ENCODE peak calls at places on chromosome 5, in five cellular contexts. T is ovary, Z is OCI-LY7, H is colonic mucosa, U is GM23338. V is an unnamed sample.

GRCh38 chr5:142012186-142012785 is 541 bp downstream of the GNPDA1 start:
- DNase-seq in T (peak; percentile 50), Z (peak; percentile 76), H (peak; percentile 76), U (peak; percentile 81), V (peak; percentile 30)

GRCh38 chr5:136182618-136183017 is 10.3 kb downstream of the SMIM32 start:
- DNase-seq in T (no peak), Z (no peak), H (no peak), U (no peak), V (no peak)

GRCh38 chr5:127899214-127899610 is 184.4 kb upstream of the SLC12A2 start:
- DNase-seq in T (no peak), Z (no peak), H (no peak), U (no peak), V (no peak)

GRCh38 chr5:54390015-54390414 is 65.5 kb upstream of the HSPB3 start:
- DNase-seq in T (no peak), Z (no peak), H (peak; percentile 53), U (no peak), V (no peak)

GRCh38 chr5:82942083-82942881 is 134.9 kb downstream of the TMEM167A start:
- DNase-seq in T (no peak), Z (no peak), H (no peak), U (no peak), V (no peak)

GRCh38 chr5:142463880-142464279 is 139.1 kb upstream of the SPRY4 start:
- DNase-seq in T (no peak), Z (no peak), H (no peak), U (no peak), V (no peak)

GRCh38 chr5:13878357-13878756 is 66.1 kb downstream of the DNAH5 start:
- DNase-seq in T (no peak), Z (no peak), H (no peak), U (peak; percentile 48), V (no peak)

GRCh38 chr5:73312146-73312871 is 136.3 kb downstream of the FOXD1 start:
- DNase-seq in T (no peak), Z (peak; percentile 4), H (no peak), U (peak; percentile 62), V (peak; percentile 30)

GRCh38 chr5:54249210-54250028 is 61.0 kb downstream of the ARL15 start:
- DNase-seq in T (no peak), Z (peak; percentile 29), H (peak; percentile 53), U (no peak), V (peak; percentile 11)

GRCh38 chr5:171336486-171337206 is 27.6 kb downstream of the TLX3 start:
- DNase-seq in T (no peak), Z (no peak), H (no peak), U (peak; percentile 67), V (no peak)

GRCh38 chr5:966345-966710 is 42.3 kb upstream of the NKD2 start:
- DNase-seq in T (no peak), Z (no peak), H (no peak), U (no peak), V (no peak)

GRCh38 chr5:133993152-133993548 is 11.6 kb downstream of the VDAC1 start:
- DNase-seq in T (no peak), Z (no peak), H (no peak), U (no peak), V (no peak)

GRCh38 chr5:81513982-81514381 is 120.0 kb upstream of the ACOT12 start:
- DNase-seq in T (no peak), Z (peak; percentile 46), H (no peak), U (no peak), V (peak; percentile 19)

GRCh38 chr5:168362097-168362885 is 70.8 kb downstream of the WWC1 start:
- DNase-seq in T (no peak), Z (no peak), H (no peak), U (no peak), V (no peak)

GRCh38 chr5:61020415-61020814 is 75.4 kb downstream of the NDUFAF2 start:
- DNase-seq in T (no peak), Z (no peak), H (no peak), U (no peak), V (no peak)

GRCh38 chr5:152218694-152219093 is 186.4 kb downstream of the NMUR2 start:
- DNase-seq in T (no peak), Z (no peak), H (no peak), U (no peak), V (no peak)

GRCh38 chr5:16025681-16026080 is 153.9 kb downstream of the MARCHF11 start:
- DNase-seq in T (no peak), Z (no peak), H (no peak), U (no peak), V (no peak)

GRCh38 chr5:139668064-139668880 is 20.1 kb downstream of the CXXC5 start:
- DNase-seq in T (peak; percentile 63), Z (peak; percentile 56), H (no peak), U (peak; percentile 82), V (peak; percentile 40)

GRCh38 chr5:68134033-68134668 is 81.4 kb upstream of the PIK3R1 start:
- DNase-seq in T (no peak), Z (no peak), H (peak; percentile 56), U (peak; percentile 62), V (no peak)

GRCh38 chr5:52964138-52964537 is 25.0 kb upstream of the ITGA2 start:
- DNase-seq in T (no peak), Z (no peak), H (no peak), U (no peak), V (no peak)

GRCh38 chr5:33315170-33315569 is 125.6 kb upstream of the TARS1 start:
- DNase-seq in T (no peak), Z (no peak), H (no peak), U (no peak), V (no peak)

GRCh38 chr5:68494771-68495170 is 279.2 kb downstream of the PIK3R1 start:
- DNase-seq in T (no peak), Z (no peak), H (no peak), U (no peak), V (no peak)

GRCh38 chr5:146726891-146727290 is 151.7 kb downstream of the PPP2R2B start:
- DNase-seq in T (no peak), Z (no peak), H (no peak), U (no peak), V (no peak)

GRCh38 chr5:174204914-174205313 is 159.4 kb downstream of the NSG2 start:
- DNase-seq in T (no peak), Z (no peak), H (no peak), U (peak; percentile 93), V (no peak)

GRCh38 chr5:5546408-5546807 is 123.9 kb downstream of the ICE1 start:
- DNase-seq in T (no peak), Z (no peak), H (no peak), U (no peak), V (no peak)

GRCh38 chr5:177111720-177112394 is 21.7 kb upstream of the NSD1 start:
- DNase-seq in T (peak; percentile 79), Z (peak; percentile 78), H (peak; percentile 70), U (peak; percentile 91), V (peak; percentile 49)

GRCh38 chr5:53170748-53171349 is 61.3 kb upstream of the MOCS2 start:
- DNase-seq in T (no peak), Z (peak; percentile 23), H (no peak), U (peak; percentile 53), V (no peak)

GRCh38 chr5:25862276-25862675 is 1176.1 kb downstream of the CDH9 start:
- DNase-seq in T (no peak), Z (no peak), H (no peak), U (peak; percentile 44), V (no peak)

GRCh38 chr5:141869514-141869913 is 8.7 kb downstream of the PCDH1 start:
- DNase-seq in T (no peak), Z (no peak), H (peak; percentile 88), U (no peak), V (no peak)

GRCh38 chr5:93611900-93612898 is 29.2 kb downstream of the NR2F1 start:
- DNase-seq in T (peak; percentile 67), Z (no peak), H (no peak), U (peak; percentile 65), V (no peak)

DNA sequence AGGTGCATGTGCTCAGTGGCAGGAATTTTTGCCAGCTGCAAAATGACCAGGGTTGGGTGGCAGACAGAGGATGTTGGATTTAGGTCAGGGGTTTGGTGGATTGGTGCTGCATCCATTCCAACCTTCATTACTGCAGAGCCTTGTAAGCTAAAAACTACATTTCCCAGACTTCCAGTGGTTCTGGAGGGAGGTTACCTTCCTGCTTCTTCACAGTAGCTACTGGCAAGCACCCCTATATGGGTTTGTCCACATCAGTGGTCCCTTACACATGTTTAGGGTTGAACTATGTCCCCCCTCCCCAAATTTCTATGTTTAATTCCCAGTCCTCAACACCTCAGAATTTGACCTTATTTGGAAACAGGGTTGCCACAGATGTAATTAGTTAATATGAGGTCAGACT is 20.7 kb upstream of the IL17B start:
- DNase-seq in T (no peak), Z (no peak), H (no peak), U (peak; percentile 66), V (no peak)
- H3K27ac ChIP-seq in T (no peak overlapping the region), Z (no peak overlapping the region), H (peak overlapping the region; percentile 1), U (no peak overlapping the region), V (no peak overlapping the region)

GRCh38 chr5:31639488-31640011 is 619 bp downstream of the PDZD2 start:
- DNase-seq in T (peak; percentile 43), Z (no peak), H (no peak), U (peak; percentile 64), V (no peak)
- H3K4me3 ChIP-seq in T (peak overlapping the region; percentile 54), Z (peak overlapping the region; percentile 38), H (peak overlapping the region; percentile 65), U (peak overlapping the region; percentile 73), V (peak overlapping the region; percentile 76)

GRCh38 chr5:56962286-56962685 is 10.4 kb upstream of the MIER3 start:
- DNase-seq in T (no peak), Z (no peak), H (no peak), U (no peak), V (no peak)
- H3K27ac ChIP-seq in T (no peak overlapping the region), Z (no peak overlapping the region), H (no peak overlapping the region), U (no peak overlapping the region), V (no peak overlapping the region)

DNA sequence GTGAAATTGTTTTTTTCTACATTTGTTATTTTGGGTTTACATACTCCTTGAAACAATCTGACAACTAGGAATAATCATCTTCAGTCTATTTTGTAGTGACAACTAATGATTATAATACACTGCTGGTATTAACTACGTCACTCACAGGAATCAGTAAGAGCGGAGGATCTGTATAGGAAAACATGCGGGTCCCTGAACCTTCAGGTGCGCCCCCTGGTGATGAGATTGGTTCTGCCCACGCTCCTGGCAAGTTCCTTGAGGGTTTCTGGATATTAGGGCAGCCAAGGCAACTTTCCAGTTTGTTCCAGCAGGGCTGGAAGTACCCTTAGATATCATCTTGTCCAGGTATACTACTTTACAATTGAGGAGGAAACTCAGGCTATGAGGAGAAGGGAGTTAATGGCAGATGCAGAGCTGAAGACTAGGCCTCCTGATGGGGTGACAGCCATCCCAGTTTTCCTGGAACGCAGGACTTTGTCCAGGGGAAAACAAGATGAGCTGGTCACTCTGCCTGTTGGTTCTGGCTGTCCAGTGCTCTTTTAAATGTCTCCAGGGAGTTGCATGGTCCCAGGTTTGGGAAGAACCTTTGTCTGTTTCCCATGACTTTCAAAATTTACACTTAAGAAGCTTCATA is 15.0 kb upstream of the WNT8A start:
- DNase-seq in T (peak; percentile 72), Z (peak; percentile 66), H (peak; percentile 76), U (peak; percentile 86), V (peak; percentile 62)
- H3K4me3 ChIP-seq in T (no peak overlapping the region), Z (no peak overlapping the region), H (no peak overlapping the region), U (no peak overlapping the region), V (no peak overlapping the region)

GRCh38 chr5:80216096-80216495 is 39.8 kb downstream of the SERINC5 start:
- DNase-seq in T (no peak), Z (no peak), H (no peak), U (no peak), V (no peak)
- H3K27ac ChIP-seq in T (no peak overlapping the region), Z (no peak overlapping the region), H (no peak overlapping the region), U (peak overlapping the region; percentile 81), V (peak overlapping the region; percentile 37)